ENCODE peak calls at places on chromosome 7, in seven cellular contexts. R is endothelial cell; S is activated gamma-delta T cell treated with anti-CD3 and anti-CD28 coated beads, Interleukin-2, amount 50 U/mL, for 16 hours; V is LHCN-M2; U is fibroblast of the conjunctiva; O is NAMALWA; D is CMK. L is an unnamed sample.

GRCh38 chr7:94888542-94888941 is 18.9 kb upstream of the PPP1R9A start:
- DNase-seq in R (no peak), S (no peak), U (no peak), D (no peak), V (peak), O (peak), L (no peak)

GRCh38 chr7:147818338-147818737 is 772.2 kb upstream of the C7orf33 start:
- DNase-seq in D (no peak), S (no peak), V (no peak), R (no peak), U (no peak), O (no peak), L (no peak)

GRCh38 chr7:12865593-12865992 is 178.2 kb downstream of the ARL4A start:
- DNase-seq in V (no peak), R (no peak), U (no peak), D (no peak), S (no peak), O (no peak), L (no peak)

GRCh38 chr7:144384555-144385245 is 18.8 kb downstream of the NOBOX start:
- DNase-seq in O (no peak), R (no peak), U (no peak), V (peak), D (no peak), S (no peak), L (no peak)

GRCh38 chr7:42617781-42618457 is 294.0 kb downstream of the C7orf25 start:
- DNase-seq in S (no peak), V (peak), R (no peak), D (no peak), U (no peak), O (no peak), L (no peak)

GRCh38 chr7:50860174-50860573 is 77.5 kb upstream of the GRB10 start:
- DNase-seq in D (no peak), R (no peak), V (no peak), O (no peak), S (no peak), U (no peak), L (no peak)

GRCh38 chr7:155513543-155514285 is 32.6 kb downstream of the CNPY1 start:
- DNase-seq in O (no peak), D (no peak), S (no peak), U (no peak), R (no peak), V (no peak), L (no peak)

GRCh38 chr7:134495546-134495945 is 31.8 kb upstream of the AKR1B10 start:
- DNase-seq in V (no peak), D (no peak), S (no peak), R (no peak), O (no peak), U (no peak), L (no peak)

GRCh38 chr7:119640861-119641260 is 632.1 kb upstream of the KCND2 start:
- DNase-seq in U (no peak), S (no peak), V (no peak), O (no peak), R (no peak), D (no peak), L (no peak)